ENCODE peak calls at places on chromosomes 4 and X, in nine cellular contexts. U is fibroblast of pulmonary artery; F is breast epithelium; Q is brain microvascular endothelial cell; H is iPS DF 6.9; X is spleen; E is heart left ventricle; Y is MM.1S; N is CD8-positive, alpha-beta memory T cell. W is an unnamed sample.
A peak's percentile ranks its signal among the peaks of the same experiment; 100 is the strongest.

GRCh38 chrX:44705817-44706551 is 137.8 kb upstream of the DUSP21 start:
- DNase-seq in Q (no peak), X (no peak), Y (no peak), N (no peak), F (no peak), E (no peak), H (no peak), U (no peak), W (no peak)

GRCh38 chrX:28628101-28628500 is 40.9 kb downstream of the IL1RAPL1 start:
- DNase-seq in Q (no peak), Y (no peak), X (no peak), H (no peak), F (no peak), U (no peak), N (no peak), E (no peak), W (no peak)

GRCh38 chrX:113390531-113390930 is 549.9 kb upstream of the AMOT start:
- DNase-seq in Y (peak; percentile 58), F (no peak), Q (no peak), N (no peak), H (no peak), X (no peak), E (no peak), U (no peak), W (no peak)

GRCh38 chr4:106041294-106042002 is 146.2 kb downstream of the NPNT start:
- DNase-seq in Q (no peak), H (no peak), U (no peak), N (no peak), F (no peak), X (no peak), E (no peak), Y (no peak), W (no peak)

GRCh38 chr4:1245481-1246051 is 3.4 kb downstream of the CTBP1 start:
- DNase-seq in H (no peak), Y (no peak), F (peak; percentile 49), E (peak; percentile 6), U (no peak), Q (no peak), N (no peak), X (peak; percentile 79), W (peak; percentile 57)

GRCh38 chr4:9703391-9703790 is 78.0 kb upstream of the DRD5 start:
- DNase-seq in Q (peak; percentile 34), X (no peak), E (no peak), Y (peak; percentile 85), H (peak; percentile 43), F (peak; percentile 59), U (peak; percentile 26), N (peak; percentile 46), W (peak; percentile 36)

GRCh38 chr4:36235306-36235705 is 9.0 kb downstream of the ARAP2 start:
- DNase-seq in Y (no peak), U (no peak), N (no peak), E (no peak), X (no peak), F (no peak), H (no peak), Q (peak; percentile 18), W (no peak)

GRCh38 chrX:129445436-129445835 is 77.9 kb downstream of the SMARCA1 start:
- DNase-seq in U (no peak), Q (no peak), N (no peak), H (no peak), E (no peak), F (no peak), Y (no peak), X (no peak), W (no peak)

GRCh38 chr4:125268065-125268755 is 46.5 kb upstream of the FAT4 start:
- DNase-seq in N (no peak), Y (no peak), Q (no peak), U (no peak), H (peak; percentile 5), X (no peak), E (no peak), F (no peak), W (no peak)

GRCh38 chr4:75844151-75844662 is 58.0 kb downstream of the PPEF2 start:
- DNase-seq in N (no peak), Q (peak; percentile 87), H (no peak), U (peak; percentile 97), X (no peak), Y (no peak), F (no peak), E (no peak), W (peak; percentile 29)

GRCh38 chrX:69066021-69066757 is 99.1 kb downstream of the PJA1 start:
- DNase-seq in F (no peak), E (no peak), Y (no peak), N (no peak), U (no peak), H (no peak), X (peak; percentile 51), Q (no peak), W (no peak)

GRCh38 chr4:111449657-111450056 is 695.6 kb upstream of the FAM241A start:
- DNase-seq in U (no peak), E (no peak), X (no peak), Y (no peak), N (no peak), F (no peak), Q (no peak), H (no peak), W (no peak)

GRCh38 chrX:119887721-119888425 is 7.8 kb upstream of the AKAP14 start:
- DNase-seq in N (peak; percentile 35), Q (peak; percentile 29), F (peak; percentile 52), E (peak; percentile 33), U (peak; percentile 52), Y (no peak), H (no peak), X (peak; percentile 87), W (no peak)

GRCh38 chrX:133297284-133297683 is 79.1 kb upstream of the TFDP3 start:
- DNase-seq in Y (no peak), U (peak; percentile 17), F (no peak), E (no peak), N (no peak), X (no peak), H (no peak), Q (peak; percentile 59), W (no peak)

GRCh38 chr4:153418114-153418513 is 48.0 kb upstream of the TMEM131L start:
- DNase-seq in Q (no peak), E (no peak), F (no peak), N (no peak), Y (no peak), U (peak; percentile 21), X (no peak), H (no peak), W (no peak)

GRCh38 chr4:119865789-119866188 is 200.9 kb downstream of the MAD2L1 start:
- DNase-seq in Y (no peak), H (no peak), U (no peak), F (no peak), N (no peak), E (no peak), X (no peak), Q (no peak), W (no peak)

GRCh38 chrX:121349263-121349662 is 301.9 kb downstream of the GLUD2 start:
- DNase-seq in Q (no peak), X (no peak), H (no peak), F (no peak), U (no peak), E (no peak), Y (peak; percentile 82), N (no peak), W (no peak)

GRCh38 chr4:78937837-78938236 is 1.4 kb downstream of the PAQR3 start:
- DNase-seq in H (no peak), E (no peak), Q (no peak), X (no peak), N (no peak), F (no peak), Y (no peak), U (peak; percentile 25), W (no peak)
- H3K4me3 ChIP-seq in H (no peak overlapping the region), E (peak overlapping the region; percentile 81), Q (peak overlapping the region; percentile 74), X (no peak overlapping the region), N (no peak overlapping the region), F (peak overlapping the region; percentile 92), Y (no peak overlapping the region), U (no peak overlapping the region), W (no peak overlapping the region)

GRCh38 chr4:168836482-168836881 is 173.6 kb downstream of the CBR4 start:
- DNase-seq in Q (no peak), X (no peak), N (no peak), F (no peak), U (no peak), Y (no peak), E (no peak), H (no peak), W (no peak)
- H3K4me3 ChIP-seq in Q (no peak overlapping the region), X (no peak overlapping the region), N (no peak overlapping the region), F (peak overlapping the region; percentile 98), U (no peak overlapping the region), Y (no peak overlapping the region), E (peak overlapping the region; percentile 74), H (no peak overlapping the region), W (peak overlapping the region; percentile 80)

GRCh38 chr4:159484049-159484448 is 381.2 kb downstream of the RAPGEF2 start:
- DNase-seq in N (no peak), H (no peak), Q (no peak), X (no peak), E (no peak), F (no peak), U (no peak), Y (no peak), W (no peak)
- H3K4me3 ChIP-seq in N (no peak overlapping the region), H (no peak overlapping the region), Q (no peak overlapping the region), X (no peak overlapping the region), E (no peak overlapping the region), F (no peak overlapping the region), U (no peak overlapping the region), Y (no peak overlapping the region), W (no peak overlapping the region)

GRCh38 chrX:153688534-153688899 is 791 bp downstream of the SLC6A8 start:
- DNase-seq in N (no peak), X (no peak), Q (no peak), F (no peak), Y (no peak), U (no peak), H (no peak), E (no peak), W (no peak)
- H3K4me3 ChIP-seq in N (no peak overlapping the region), X (no peak overlapping the region), Q (peak overlapping the region; percentile 34), F (peak overlapping the region; percentile 69), Y (no peak overlapping the region), U (peak overlapping the region; percentile 38), H (peak overlapping the region; percentile 58), E (peak overlapping the region; percentile 48), W (peak overlapping the region; percentile 66)

GRCh38 chr4:144190009-144190408 is 49.5 kb upstream of the GYPA start:
- DNase-seq in X (no peak), Y (no peak), E (no peak), H (no peak), U (no peak), F (no peak), Q (no peak), N (no peak), W (no peak)

GRCh38 chr4:144185086-144185485 is 44.6 kb upstream of the GYPA start:
- DNase-seq in Y (no peak), E (no peak), Q (no peak), U (no peak), H (no peak), N (no peak), X (no peak), F (no peak), W (no peak)

GRCh38 chr4:144183165-144183564 is 42.6 kb upstream of the GYPA start:
- DNase-seq in N (no peak), Y (no peak), E (no peak), Q (no peak), X (no peak), U (no peak), H (no peak), F (no peak), W (no peak)

DNA sequence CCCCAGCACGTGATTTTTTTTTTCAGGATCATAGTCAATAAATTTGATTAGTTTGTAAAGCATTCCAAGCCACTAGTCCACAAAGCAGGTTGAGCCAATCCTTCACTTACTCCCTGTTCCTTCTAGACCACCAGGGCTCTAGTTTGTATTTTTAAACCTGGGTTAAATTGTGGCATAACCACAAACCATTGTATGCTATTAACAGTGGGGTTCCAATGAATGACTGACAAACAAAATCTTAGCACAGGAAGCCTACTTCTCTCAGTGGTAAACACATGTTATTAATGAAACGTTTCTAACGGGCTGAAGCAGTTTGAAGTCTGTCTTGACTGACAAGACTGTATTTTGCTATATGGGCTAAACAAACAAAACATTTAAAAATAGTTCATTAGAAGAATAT is 48.6 kb upstream of the GYPA start:
- DNase-seq in Q (no peak), N (no peak), E (no peak), Y (no peak), H (no peak), X (no peak), U (no peak), F (no peak), W (no peak)
- H3K4me3 ChIP-seq in Q (no peak overlapping the region), N (no peak overlapping the region), E (no peak overlapping the region), Y (no peak overlapping the region), H (no peak overlapping the region), X (no peak overlapping the region), U (no peak overlapping the region), F (no peak overlapping the region), W (no peak overlapping the region)

W was measured in tibial artery.